ENCODE peak calls at places on chromosomes 4 and X, in eight cellular contexts. E, U, T, Z, Q, F, Y and P are unnamed samples.
A peak's percentile ranks its signal among the peaks of the same experiment; 100 is the strongest.

GRCh38 chrX:63930140-63930539 is 145.1 kb upstream of the ARHGEF9 start:
- DNase-seq in E (no peak), U (no peak), T (no peak), Z (no peak), Q (peak; percentile 47), F (no peak), Y (no peak), P (no peak)

GRCh38 chr4:2893772-2894171 is 50.1 kb downstream of the ADD1 start:
- DNase-seq in E (peak; percentile 8), U (no peak), T (no peak), Z (no peak), Q (no peak), F (no peak), Y (no peak), P (no peak)

GRCh38 chrX:107729558-107730297 is 45.9 kb downstream of the TSC22D3 start:
- DNase-seq in E (no peak), U (peak; percentile 72), T (no peak), Z (no peak), Q (no peak), F (peak; percentile 63), Y (no peak), P (no peak)

GRCh38 chr4:52841707-52842456 is 20.2 kb upstream of the RASL11B start:
- DNase-seq in E (no peak), U (peak; percentile 63), T (no peak), Z (no peak), Q (no peak), F (no peak), Y (no peak), P (peak; percentile 30)

GRCh38 chrX:34300871-34301270 is 168.8 kb upstream of the FAM47A start:
- DNase-seq in E (peak; percentile 47), U (no peak), T (peak; percentile 70), Z (peak; percentile 0), Q (peak; percentile 8), F (no peak), Y (no peak), P (no peak)

GRCh38 chr4:4666693-4667642 is 125.1 kb upstream of the STX18 start:
- DNase-seq in E (peak; percentile 48), U (peak; percentile 77), T (no peak), Z (no peak), Q (peak; percentile 54), F (peak; percentile 39), Y (no peak), P (no peak)

GRCh38 chr4:98929341-98930267 is 671 bp upstream of the EIF4E start:
- DNase-seq in E (peak; percentile 81), U (peak; percentile 53), T (peak; percentile 97), Z (peak; percentile 84), Q (peak; percentile 97), F (peak; percentile 64), Y (peak; percentile 68), P (peak; percentile 73)

GRCh38 chr4:184115399-184115798 is 102.3 kb downstream of the ENPP6 start:
- DNase-seq in E (no peak), U (no peak), T (no peak), Z (no peak), Q (no peak), F (no peak), Y (no peak), P (no peak)

GRCh38 chr4:172177382-172177781 is 364.2 kb downstream of the GALNTL6 start:
- DNase-seq in E (no peak), U (no peak), T (no peak), Z (no peak), Q (no peak), F (no peak), Y (no peak), P (no peak)

GRCh38 chr4:140252742-140253555 is 99.0 kb upstream of the MAML3 start:
- DNase-seq in E (peak; percentile 47), U (peak; percentile 89), T (peak; percentile 48), Z (no peak), Q (peak; percentile 60), F (peak; percentile 82), Y (peak; percentile 61), P (peak; percentile 76)

GRCh38 chrX:119624951-119625668 is 18.9 kb upstream of the NKRF start:
- DNase-seq in E (no peak), U (no peak), T (no peak), Z (no peak), Q (no peak), F (no peak), Y (no peak), P (no peak)